ENCODE peak calls at places on chromosomes 7 and 10, in seven cellular contexts. One of them, this sample, is unnamed.

GRCh38 chr10:86263907-86264306 is 102.7 kb downstream of the GRID1 start:
- DNase-seq in H1: peak; percentile 19
- DNase-seq in mesendoderm: no peak
- DNase-seq in H9: peak; percentile 12
- DNase-seq in neuronal stem cell: no peak
- DNase-seq in mesenchymal stem cell: no peak
- DNase-seq in trophoblast cell: no peak
- DNase-seq in this sample: no peak

GRCh38 chr10:46547881-46548780 is 8.3 kb downstream of the GPRIN2 start:
- DNase-seq in mesenchymal stem cell: no peak
- DNase-seq in trophoblast cell: peak; percentile 56
- DNase-seq in neuronal stem cell: no peak
- DNase-seq in mesendoderm: no peak
- DNase-seq in H9: peak; percentile 31
- DNase-seq in H1: no peak
- DNase-seq in this sample: peak; percentile 51

GRCh38 chr10:91901784-91902677 is 7.3 kb downstream of the FGFBP3 start:
- DNase-seq in neuronal stem cell: no peak
- DNase-seq in mesenchymal stem cell: peak; percentile 96
- DNase-seq in H1: no peak
- DNase-seq in trophoblast cell: peak; percentile 83
- DNase-seq in H9: no peak
- DNase-seq in mesendoderm: peak; percentile 65
- DNase-seq in this sample: peak; percentile 97

GRCh38 chr7:150897502-150898474 is 45.5 kb downstream of the AOC1 start:
- DNase-seq in mesendoderm: no peak
- DNase-seq in mesenchymal stem cell: no peak
- DNase-seq in H1: no peak
- DNase-seq in trophoblast cell: no peak
- DNase-seq in H9: no peak
- DNase-seq in neuronal stem cell: no peak
- DNase-seq in this sample: no peak

GRCh38 chr10:99372546-99373271 is 43.6 kb downstream of the CNNM1 start:
- DNase-seq in mesenchymal stem cell: peak; percentile 65
- DNase-seq in H9: no peak
- DNase-seq in trophoblast cell: peak; percentile 29
- DNase-seq in mesendoderm: peak; percentile 37
- DNase-seq in neuronal stem cell: no peak
- DNase-seq in H1: no peak
- DNase-seq in this sample: peak; percentile 42

GRCh38 chr10:11885437-11886137 is 62.4 kb downstream of the PROSER2 start:
- DNase-seq in neuronal stem cell: no peak
- DNase-seq in mesendoderm: no peak
- DNase-seq in mesenchymal stem cell: no peak
- DNase-seq in H1: no peak
- DNase-seq in H9: no peak
- DNase-seq in trophoblast cell: no peak
- DNase-seq in this sample: no peak

GRCh38 chr10:3265081-3265480 is 92.5 kb upstream of the PITRM1 start:
- DNase-seq in mesenchymal stem cell: peak; percentile 72
- DNase-seq in H9: no peak
- DNase-seq in mesendoderm: peak; percentile 44
- DNase-seq in trophoblast cell: peak; percentile 55
- DNase-seq in H1: no peak
- DNase-seq in neuronal stem cell: no peak
- DNase-seq in this sample: peak; percentile 16

GRCh38 chr10:117784776-117785175 is 242.2 kb downstream of the EMX2 start:
- DNase-seq in trophoblast cell: no peak
- DNase-seq in H9: no peak
- DNase-seq in neuronal stem cell: no peak
- DNase-seq in mesenchymal stem cell: no peak
- DNase-seq in H1: no peak
- DNase-seq in mesendoderm: no peak
- DNase-seq in this sample: no peak

GRCh38 chr7:138212314-138212713 is 136.1 kb downstream of the AKR1D1 start:
- DNase-seq in H9: no peak
- DNase-seq in trophoblast cell: no peak
- DNase-seq in neuronal stem cell: no peak
- DNase-seq in H1: no peak
- DNase-seq in mesenchymal stem cell: no peak
- DNase-seq in mesendoderm: no peak
- DNase-seq in this sample: no peak

GRCh38 chr7:22866965-22867364 is 44.3 kb upstream of the TOMM7 start:
- DNase-seq in H9: no peak
- DNase-seq in mesendoderm: no peak
- DNase-seq in trophoblast cell: no peak
- DNase-seq in neuronal stem cell: no peak
- DNase-seq in mesenchymal stem cell: no peak
- DNase-seq in H1: no peak
- DNase-seq in this sample: peak; percentile 89

GRCh38 chr7:129843982-129844840 is 108.5 kb downstream of the UBE2H start:
- DNase-seq in mesenchymal stem cell: no peak
- DNase-seq in H9: no peak
- DNase-seq in mesendoderm: peak; percentile 44
- DNase-seq in H1: no peak
- DNase-seq in neuronal stem cell: no peak
- DNase-seq in trophoblast cell: no peak
- DNase-seq in this sample: no peak

GRCh38 chr10:60073781-60074656 is 167.7 kb upstream of the CCDC6 start:
- DNase-seq in trophoblast cell: no peak
- DNase-seq in H9: no peak
- DNase-seq in neuronal stem cell: no peak
- DNase-seq in mesendoderm: no peak
- DNase-seq in mesenchymal stem cell: no peak
- DNase-seq in H1: no peak
- DNase-seq in this sample: no peak

GRCh38 chr7:152931583-152931982 is 172.0 kb downstream of the ACTR3B start:
- DNase-seq in mesenchymal stem cell: no peak
- DNase-seq in neuronal stem cell: no peak
- DNase-seq in mesendoderm: no peak
- DNase-seq in H9: no peak
- DNase-seq in trophoblast cell: no peak
- DNase-seq in H1: no peak
- DNase-seq in this sample: no peak

GRCh38 chr7:131123991-131124629 is 203.6 kb upstream of the MKLN1 start:
- DNase-seq in mesendoderm: no peak
- DNase-seq in H9: no peak
- DNase-seq in mesenchymal stem cell: no peak
- DNase-seq in H1: no peak
- DNase-seq in neuronal stem cell: no peak
- DNase-seq in trophoblast cell: no peak
- DNase-seq in this sample: no peak

GRCh38 chr7:44072364-44073231 is 7.2 kb upstream of the PGAM2 start:
- DNase-seq in H9: peak; percentile 80
- DNase-seq in trophoblast cell: peak; percentile 70
- DNase-seq in neuronal stem cell: peak; percentile 31
- DNase-seq in H1: peak; percentile 76
- DNase-seq in mesenchymal stem cell: peak; percentile 90
- DNase-seq in mesendoderm: peak; percentile 83
- DNase-seq in this sample: peak; percentile 84

GRCh38 chr10:42937649-42938180 is 139.2 kb upstream of the RET start:
- DNase-seq in mesendoderm: no peak
- DNase-seq in trophoblast cell: no peak
- DNase-seq in H9: no peak
- DNase-seq in mesenchymal stem cell: no peak
- DNase-seq in neuronal stem cell: no peak
- DNase-seq in H1: no peak
- DNase-seq in this sample: no peak

GRCh38 chr10:81145975-81146374 is 608.3 kb downstream of the SH2D4B start:
- DNase-seq in mesendoderm: no peak
- DNase-seq in H1: no peak
- DNase-seq in neuronal stem cell: no peak
- DNase-seq in H9: no peak
- DNase-seq in trophoblast cell: no peak
- DNase-seq in mesenchymal stem cell: no peak
- DNase-seq in this sample: no peak

GRCh38 chr10:79189853-79190435 is 121.2 kb downstream of the ZMIZ1 start:
- DNase-seq in neuronal stem cell: no peak
- DNase-seq in mesenchymal stem cell: no peak
- DNase-seq in mesendoderm: no peak
- DNase-seq in H9: no peak
- DNase-seq in trophoblast cell: no peak
- DNase-seq in H1: no peak
- DNase-seq in this sample: peak; percentile 19

GRCh38 chr10:21184984-21185383 is 287.9 kb upstream of the NEBL start:
- DNase-seq in mesenchymal stem cell: no peak
- DNase-seq in neuronal stem cell: no peak
- DNase-seq in trophoblast cell: no peak
- DNase-seq in H9: no peak
- DNase-seq in H1: no peak
- DNase-seq in mesendoderm: no peak
- DNase-seq in this sample: no peak

GRCh38 chr7:151273646-151274375 is 25.3 kb upstream of the SMARCD3 start:
- DNase-seq in neuronal stem cell: no peak
- DNase-seq in H1: no peak
- DNase-seq in mesenchymal stem cell: no peak
- DNase-seq in trophoblast cell: no peak
- DNase-seq in H9: no peak
- DNase-seq in mesendoderm: no peak
- DNase-seq in this sample: no peak

GRCh38 chr7:28052933-28053332 is 127.7 kb downstream of the JAZF1 start:
- DNase-seq in H9: no peak
- DNase-seq in neuronal stem cell: no peak
- DNase-seq in H1: no peak
- DNase-seq in trophoblast cell: no peak
- DNase-seq in mesenchymal stem cell: peak; percentile 91
- DNase-seq in mesendoderm: no peak
- DNase-seq in this sample: peak; percentile 82

GRCh38 chr7:26348234-26348851 is 56.7 kb downstream of the SNX10 start:
- DNase-seq in mesenchymal stem cell: no peak
- DNase-seq in H9: no peak
- DNase-seq in neuronal stem cell: no peak
- DNase-seq in trophoblast cell: no peak
- DNase-seq in H1: no peak
- DNase-seq in mesendoderm: no peak
- DNase-seq in this sample: no peak

GRCh38 chr7:36090976-36091375 is 62.1 kb upstream of the EEPD1 start:
- DNase-seq in mesenchymal stem cell: no peak
- DNase-seq in trophoblast cell: no peak
- DNase-seq in neuronal stem cell: no peak
- DNase-seq in H9: no peak
- DNase-seq in H1: no peak
- DNase-seq in mesendoderm: no peak
- DNase-seq in this sample: no peak

GRCh38 chr7:149719050-149719899 is 54.1 kb downstream of the ZNF467 start:
- DNase-seq in trophoblast cell: no peak
- DNase-seq in neuronal stem cell: no peak
- DNase-seq in mesendoderm: peak; percentile 67
- DNase-seq in H9: peak; percentile 25
- DNase-seq in H1: no peak
- DNase-seq in mesenchymal stem cell: peak; percentile 76
- DNase-seq in this sample: peak; percentile 76

GRCh38 chr7:21851445-21852043 is 94.2 kb downstream of the CDCA7L start:
- DNase-seq in neuronal stem cell: no peak
- DNase-seq in H1: no peak
- DNase-seq in trophoblast cell: peak; percentile 13
- DNase-seq in H9: no peak
- DNase-seq in mesendoderm: peak; percentile 18
- DNase-seq in mesenchymal stem cell: no peak
- DNase-seq in this sample: no peak

GRCh38 chr7:131501422-131501821 is 55.0 kb downstream of the PODXL start:
- DNase-seq in trophoblast cell: no peak
- DNase-seq in neuronal stem cell: no peak
- DNase-seq in H1: no peak
- DNase-seq in mesenchymal stem cell: peak; percentile 87
- DNase-seq in mesendoderm: no peak
- DNase-seq in H9: no peak
- DNase-seq in this sample: peak; percentile 92

GRCh38 chr10:46517541-46517940 is 38.9 kb downstream of the GPRIN2 start:
- DNase-seq in trophoblast cell: no peak
- DNase-seq in neuronal stem cell: no peak
- DNase-seq in H9: peak; percentile 10
- DNase-seq in H1: peak; percentile 43
- DNase-seq in mesenchymal stem cell: no peak
- DNase-seq in mesendoderm: no peak
- DNase-seq in this sample: no peak

GRCh38 chr10:123847686-123848432 is 43.7 kb downstream of the CPXM2 start:
- DNase-seq in neuronal stem cell: no peak
- DNase-seq in mesendoderm: no peak
- DNase-seq in mesenchymal stem cell: no peak
- DNase-seq in H1: no peak
- DNase-seq in H9: no peak
- DNase-seq in trophoblast cell: peak; percentile 93
- DNase-seq in this sample: no peak

GRCh38 chr10:103717341-103718246 is 137.8 kb downstream of the SH3PXD2A start:
- DNase-seq in neuronal stem cell: no peak
- DNase-seq in trophoblast cell: peak; percentile 55
- DNase-seq in mesenchymal stem cell: no peak
- DNase-seq in mesendoderm: peak; percentile 62
- DNase-seq in H1: no peak
- DNase-seq in H9: peak; percentile 58
- DNase-seq in this sample: no peak

GRCh38 chr7:95578299-95578855 is 17.9 kb downstream of the PDK4 start:
- DNase-seq in neuronal stem cell: no peak
- DNase-seq in H9: no peak
- DNase-seq in H1: no peak
- DNase-seq in mesendoderm: no peak
- DNase-seq in mesenchymal stem cell: no peak
- DNase-seq in trophoblast cell: no peak
- DNase-seq in this sample: no peak

GRCh38 chr7:11698273-11698930 is 133.6 kb downstream of the THSD7A start:
- DNase-seq in H9: no peak
- DNase-seq in H1: no peak
- DNase-seq in trophoblast cell: no peak
- DNase-seq in neuronal stem cell: no peak
- DNase-seq in mesenchymal stem cell: no peak
- DNase-seq in mesendoderm: no peak
- DNase-seq in this sample: no peak
- H2BK120ac ChIP-seq in H9: no peak overlapping the region
- H2BK120ac ChIP-seq in H1: no peak overlapping the region
- H2BK120ac ChIP-seq in trophoblast cell: no peak overlapping the region
- H2BK120ac ChIP-seq in neuronal stem cell: no peak overlapping the region
- H2BK120ac ChIP-seq in mesenchymal stem cell: no peak overlapping the region
- H2BK120ac ChIP-seq in mesendoderm: no peak overlapping the region
- H2BK120ac ChIP-seq in this sample: no peak overlapping the region

GRCh38 chr10:89466599-89467035 is 52.2 kb downstream of the IFIT5 start:
- DNase-seq in mesendoderm: peak; percentile 52
- DNase-seq in trophoblast cell: peak; percentile 80
- DNase-seq in neuronal stem cell: no peak
- DNase-seq in H1: no peak
- DNase-seq in H9: no peak
- DNase-seq in mesenchymal stem cell: peak; percentile 57
- DNase-seq in this sample: peak; percentile 60
- H2BK5ac ChIP-seq in mesendoderm: no peak overlapping the region
- H2BK5ac ChIP-seq in trophoblast cell: no peak overlapping the region
- H2BK5ac ChIP-seq in neuronal stem cell: no peak overlapping the region
- H2BK5ac ChIP-seq in H1: no peak overlapping the region
- H2BK5ac ChIP-seq in H9: no peak overlapping the region
- H2BK5ac ChIP-seq in mesenchymal stem cell: no peak overlapping the region
- H2BK5ac ChIP-seq in this sample: no peak overlapping the region

GRCh38 chr7:1426474-1426873 is 32.8 kb downstream of the MICALL2 start:
- DNase-seq in neuronal stem cell: no peak
- DNase-seq in H1: no peak
- DNase-seq in mesendoderm: no peak
- DNase-seq in trophoblast cell: no peak
- DNase-seq in mesenchymal stem cell: no peak
- DNase-seq in H9: no peak
- DNase-seq in this sample: no peak
- H2BK120ac ChIP-seq in neuronal stem cell: no peak overlapping the region
- H2BK120ac ChIP-seq in H1: no peak overlapping the region
- H2BK120ac ChIP-seq in mesendoderm: no peak overlapping the region
- H2BK120ac ChIP-seq in trophoblast cell: no peak overlapping the region
- H2BK120ac ChIP-seq in mesenchymal stem cell: no peak overlapping the region
- H2BK120ac ChIP-seq in H9: no peak overlapping the region
- H2BK120ac ChIP-seq in this sample: no peak overlapping the region

GRCh38 chr10:119747940-119748339 is 22.1 kb downstream of the INPP5F start:
- DNase-seq in trophoblast cell: no peak
- DNase-seq in neuronal stem cell: no peak
- DNase-seq in mesenchymal stem cell: no peak
- DNase-seq in H9: no peak
- DNase-seq in mesendoderm: no peak
- DNase-seq in H1: no peak
- DNase-seq in this sample: no peak
- H2BK5ac ChIP-seq in trophoblast cell: no peak overlapping the region
- H2BK5ac ChIP-seq in neuronal stem cell: no peak overlapping the region
- H2BK5ac ChIP-seq in mesenchymal stem cell: no peak overlapping the region
- H2BK5ac ChIP-seq in H9: no peak overlapping the region
- H2BK5ac ChIP-seq in mesendoderm: no peak overlapping the region
- H2BK5ac ChIP-seq in H1: no peak overlapping the region
- H2BK5ac ChIP-seq in this sample: no peak overlapping the region

This sample was measured in IMR-90.